ENCODE peak calls at places on chromosomes 2 and 18, in nine cellular contexts. B, R, V, A, P, F, O, E and D are unnamed samples.

GRCh38 chr2:47503481-47504070 is 100.6 kb downstream of the MSH2 start:
- DNase-seq in V (no peak), F (peak; percentile 20), R (no peak), E (no peak), O (no peak), A (no peak), P (no peak), B (no peak), D (no peak)

GRCh38 chr2:42185200-42185921 is 16.2 kb downstream of the EML4 start:
- DNase-seq in P (no peak), F (no peak), A (no peak), B (no peak), O (no peak), E (no peak), V (no peak), R (no peak), D (no peak)

GRCh38 chr2:142937347-142937746 is 59.9 kb downstream of the KYNU start:
- DNase-seq in O (no peak), A (no peak), F (no peak), V (no peak), B (no peak), R (no peak), E (no peak), P (no peak), D (no peak)

GRCh38 chr2:36427790-36428243 is 72.2 kb downstream of the CRIM1 start:
- DNase-seq in R (no peak), A (no peak), E (no peak), F (peak; percentile 58), P (no peak), O (peak; percentile 66), B (no peak), V (no peak), D (no peak)

GRCh38 chr2:11406492-11407381 is 59.2 kb downstream of the E2F6 start:
- DNase-seq in R (no peak), B (peak; percentile 46), E (no peak), V (no peak), O (peak; percentile 75), F (peak; percentile 70), P (no peak), A (no peak), D (no peak)

GRCh38 chr2:20165677-20166509 is 59.0 kb downstream of the SDC1 start:
- DNase-seq in E (no peak), O (no peak), V (no peak), A (no peak), F (peak; percentile 28), R (no peak), B (no peak), P (no peak), D (peak; percentile 45)

GRCh38 chr18:9792565-9793226 is 84.6 kb downstream of the RAB31 start:
- DNase-seq in P (no peak), R (no peak), B (peak; percentile 51), F (peak; percentile 90), E (no peak), O (no peak), V (no peak), A (no peak), D (peak; percentile 13)

GRCh38 chr2:139142252-139142651 is 362.1 kb upstream of the NXPH2 start:
- DNase-seq in A (no peak), B (no peak), F (peak; percentile 47), R (no peak), V (peak; percentile 52), P (no peak), E (no peak), O (no peak), D (peak; percentile 46)

GRCh38 chr2:79235135-79235534 is 75.6 kb upstream of the REG3A start:
- DNase-seq in A (no peak), E (no peak), R (no peak), V (no peak), O (no peak), P (no peak), F (peak; percentile 45), B (no peak), D (no peak)

GRCh38 chr2:79619976-79620375 is 107.1 kb downstream of the CTNNA2 start:
- DNase-seq in O (no peak), F (no peak), P (no peak), B (no peak), R (no peak), A (no peak), V (no peak), E (no peak), D (no peak)

GRCh38 chr2:230793573-230794359 is 71.0 kb upstream of the ITM2C start:
- DNase-seq in A (peak; percentile 51), O (peak; percentile 78), V (no peak), R (peak; percentile 69), F (no peak), E (peak; percentile 54), B (no peak), P (peak; percentile 25), D (no peak)

GRCh38 chr18:75544051-75544481 is 116.6 kb upstream of the SMIM21 start:
- DNase-seq in O (no peak), E (no peak), A (no peak), F (no peak), B (no peak), V (no peak), R (no peak), P (no peak), D (no peak)

GRCh38 chr2:1480671-1481076 is 67.4 kb downstream of the TPO start:
- DNase-seq in O (no peak), A (no peak), P (no peak), V (no peak), B (no peak), F (no peak), R (no peak), E (no peak), D (no peak)

GRCh38 chr2:1477196-1478040 is 64.2 kb downstream of the TPO start:
- DNase-seq in F (no peak), P (no peak), E (no peak), A (no peak), B (no peak), V (no peak), R (no peak), O (no peak), D (no peak)

GRCh38 chr2:1481406-1482252 is 68.4 kb downstream of the TPO start:
- DNase-seq in A (no peak), R (no peak), B (no peak), E (no peak), P (no peak), V (no peak), F (no peak), O (no peak), D (no peak)

GRCh38 chr2:1476617-1477195 is 63.4 kb downstream of the TPO start:
- DNase-seq in A (no peak), B (no peak), P (no peak), F (no peak), E (no peak), R (no peak), O (no peak), V (no peak), D (no peak)

GRCh38 chr2:1478311-1479305 is 65.3 kb downstream of the TPO start:
- DNase-seq in O (no peak), V (no peak), E (no peak), R (no peak), P (no peak), A (no peak), B (no peak), F (peak; percentile 42), D (no peak)
- H3K36me3 ChIP-seq in O (no peaks in the 10 kb centered on the region), V (no peaks in the 10 kb centered on the region), E (no peaks in the 10 kb centered on the region), R (no peaks in the 10 kb centered on the region), P (no peaks in the 10 kb centered on the region), A (no peaks in the 10 kb centered on the region), B (no peaks in the 10 kb centered on the region), F (no peaks in the 10 kb centered on the region), D (no peaks in the 10 kb centered on the region)

DNA sequence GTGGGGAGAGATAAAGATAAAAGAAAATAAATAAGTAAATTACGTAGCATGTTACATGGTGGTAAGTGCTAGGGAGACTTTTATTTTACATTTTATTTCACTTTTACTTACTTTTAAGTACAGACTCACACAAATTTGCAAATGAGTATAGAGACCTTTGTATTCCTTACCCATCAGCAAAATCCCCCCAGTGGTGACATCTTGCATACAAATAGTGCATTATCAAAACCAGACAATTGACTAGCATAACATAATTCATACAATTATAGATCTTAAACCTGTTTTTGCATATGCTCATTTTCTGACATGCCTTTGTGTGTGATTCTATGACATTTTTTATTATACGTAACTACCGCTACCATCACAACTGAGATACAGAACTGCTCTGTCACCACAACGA is 1099.4 kb downstream of the DPP10 start:
- DNase-seq in B (no peak), E (no peak), O (no peak), F (no peak), P (no peak), R (no peak), A (no peak), V (no peak), D (no peak)
- H3K4me1 ChIP-seq in B (no peaks in the 10 kb centered on the region), E (no peaks in the 10 kb centered on the region), O (no peaks in the 10 kb centered on the region), F (peaks cover 3% of the 10 kb centered on the region), P (no peaks in the 10 kb centered on the region), R (no peaks in the 10 kb centered on the region), A (no peaks in the 10 kb centered on the region), V (no peaks in the 10 kb centered on the region), D (no peaks in the 10 kb centered on the region)

DNA sequence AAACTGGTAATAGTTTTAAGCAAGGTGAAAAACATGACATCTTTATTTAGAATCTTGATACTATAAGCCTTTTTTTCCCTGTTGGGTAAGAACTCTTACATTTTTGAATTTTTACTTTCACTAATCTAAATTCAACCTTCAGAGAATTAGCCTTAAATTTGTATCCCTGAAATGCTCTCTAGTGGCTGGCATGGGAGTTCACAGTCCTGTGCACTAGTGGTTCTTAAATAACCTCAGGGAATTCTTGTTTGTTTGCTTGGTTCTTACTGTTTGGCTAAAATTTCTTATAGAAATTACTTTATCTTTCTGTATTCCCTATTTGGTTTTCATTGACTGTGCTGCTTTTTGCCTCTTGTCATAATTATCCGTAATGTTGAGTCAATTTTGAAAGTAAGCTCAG is 391.2 kb upstream of the FIGN start:
- DNase-seq in E (no peak), O (no peak), B (no peak), V (no peak), R (no peak), P (no peak), F (no peak), A (no peak), D (peak; percentile 24)
- H3K36me3 ChIP-seq in E (no peaks in the 10 kb centered on the region), O (no peaks in the 10 kb centered on the region), B (no peaks in the 10 kb centered on the region), V (no peaks in the 10 kb centered on the region), R (no peaks in the 10 kb centered on the region), P (no peaks in the 10 kb centered on the region), F (no peaks in the 10 kb centered on the region), A (no peaks in the 10 kb centered on the region), D (no peaks in the 10 kb centered on the region)

GRCh38 chr18:44790860-44791259 is 110.2 kb downstream of the SETBP1 start:
- DNase-seq in R (no peak), O (no peak), P (no peak), V (no peak), B (no peak), A (no peak), E (no peak), F (no peak), D (no peak)

GRCh38 chr18:44793186-44793585 is 112.5 kb downstream of the SETBP1 start:
- DNase-seq in B (no peak), V (no peak), R (no peak), O (no peak), F (no peak), A (no peak), E (no peak), P (no peak), D (no peak)

GRCh38 chr18:44792456-44793080 is 111.9 kb downstream of the SETBP1 start:
- DNase-seq in R (peak; percentile 25), E (no peak), F (no peak), V (no peak), P (no peak), B (no peak), A (no peak), O (no peak), D (no peak)

GRCh38 chr18:44789704-44790103 is 109.0 kb downstream of the SETBP1 start:
- DNase-seq in A (no peak), F (no peak), E (no peak), O (no peak), P (no peak), B (peak; percentile 48), V (no peak), R (peak; percentile 43), D (no peak)

GRCh38 chr18:44791520-44791919 is 110.8 kb downstream of the SETBP1 start:
- DNase-seq in V (no peak), R (peak; percentile 53), A (no peak), O (no peak), E (no peak), F (no peak), P (no peak), B (no peak), D (no peak)
- H3K4me1 ChIP-seq in V (peaks cover 14% of the 10 kb centered on the region), R (peaks cover 19% of the 10 kb centered on the region), A (no peaks in the 10 kb centered on the region), O (peaks cover 73% of the 10 kb centered on the region), E (no peaks in the 10 kb centered on the region), F (peaks cover 13% of the 10 kb centered on the region), P (no peaks in the 10 kb centered on the region), B (peaks cover 34% of the 10 kb centered on the region), D (peaks cover 6% of the 10 kb centered on the region)